ENCODE peak calls at places on chromosomes 12 and 14, in six cellular contexts. U, Y, P, O, T and M are unnamed samples.

GRCh38 chr14:50045039-50045711 is 71.2 kb downstream of the VCPKMT start:
- DNase-seq in O (peak; percentile 67), P (peak; percentile 88), T (peak; percentile 85), U (no peak), Y (peak; percentile 88), M (peak; percentile 87)

GRCh38 chr14:32077081-32078029 is at the start of gene ARHGAP5:
- DNase-seq in P (peak; percentile 37), T (peak; percentile 78), U (peak; percentile 91), Y (peak; percentile 14), O (peak; percentile 63), M (peak; percentile 91)

GRCh38 chr12:50400638-50401382 is at the start of gene LARP4:
- DNase-seq in P (peak; percentile 94), Y (peak; percentile 92), T (peak; percentile 94), U (peak; percentile 96), O (peak; percentile 82), M (peak; percentile 96)

GRCh38 chr14:49461529-49462401 is 124.4 kb downstream of the RPS29 start:
- DNase-seq in Y (peak; percentile 81), O (peak; percentile 50), T (no peak), P (peak; percentile 86), U (peak; percentile 76), M (no peak)

GRCh38 chr14:84087986-84088531 is 1441.9 kb upstream of the FLRT2 start:
- DNase-seq in Y (peak; percentile 77), O (no peak), U (no peak), T (no peak), P (peak; percentile 62), M (no peak)

GRCh38 chr12:115999582-115999981 is 277.9 kb downstream of the MED13L start:
- DNase-seq in Y (no peak), O (no peak), P (no peak), T (no peak), U (no peak), M (no peak)

GRCh38 chr12:98594050-98594853 is 766 bp downstream of the SLC25A3 start:
- DNase-seq in P (peak; percentile 38), O (peak; percentile 11), Y (no peak), U (peak; percentile 56), T (peak; percentile 72), M (peak; percentile 85)

GRCh38 chr14:102971314-102971713 is 48.9 kb downstream of the AMN start:
- DNase-seq in O (no peak), Y (no peak), U (no peak), T (no peak), P (no peak), M (no peak)

GRCh38 chr12:52603314-52603713 is 2.1 kb upstream of the KRT72 start:
- DNase-seq in Y (no peak), T (no peak), P (no peak), U (no peak), O (no peak), M (no peak)

GRCh38 chr12:57586128-57586527 is 4.9 kb upstream of the PIP4K2C start:
- DNase-seq in T (no peak), P (no peak), O (no peak), Y (no peak), U (no peak), M (no peak)

GRCh38 chr12:20339060-20339459 is 29.3 kb upstream of the PDE3A start:
- DNase-seq in U (no peak), Y (no peak), P (no peak), T (no peak), O (no peak), M (no peak)

GRCh38 chr12:116592116-116592637 is 33.0 kb downstream of the MAP1LC3B2 start:
- DNase-seq in Y (no peak), O (no peak), P (no peak), T (no peak), U (no peak), M (peak; percentile 68)

GRCh38 chr14:45051180-45051579 is 32.7 kb upstream of the PRPF39 start:
- DNase-seq in Y (no peak), O (no peak), T (no peak), U (no peak), P (no peak), M (no peak)

GRCh38 chr12:18479266-18479665 is 217.9 kb downstream of the PIK3C2G start:
- DNase-seq in P (no peak), T (no peak), O (no peak), U (no peak), Y (no peak), M (no peak)

GRCh38 chr12:50979369-50980052 is 27.2 kb downstream of the HIGD1C start:
- DNase-seq in P (no peak), Y (no peak), O (no peak), U (no peak), T (no peak), M (no peak)

GRCh38 chr14:22086149-22086548 is 412.5 kb upstream of the OR4E1 start:
- DNase-seq in O (no peak), P (no peak), U (no peak), T (no peak), Y (no peak), M (no peak)

GRCh38 chr12:1798734-1799067 is 21.7 kb upstream of the LRTM2 start:
- DNase-seq in O (no peak), Y (no peak), U (no peak), T (no peak), P (no peak), M (peak; percentile 68)

GRCh38 chr12:32400866-32401265 is 1.5 kb downstream of the FGD4 start:
- DNase-seq in P (no peak), U (no peak), Y (no peak), O (no peak), T (no peak), M (no peak)

GRCh38 chr12:117513353-117513752 is 151.9 kb upstream of the NOS1 start:
- DNase-seq in T (no peak), O (no peak), P (no peak), U (no peak), Y (no peak), M (no peak)

GRCh38 chr12:125014526-125014925 is 21.1 kb downstream of the BRI3BP start:
- DNase-seq in U (no peak), T (no peak), O (no peak), P (no peak), Y (no peak), M (no peak)

GRCh38 chr14:85574849-85575616 is 45.1 kb downstream of the FLRT2 start:
- DNase-seq in U (no peak), O (no peak), P (no peak), Y (no peak), T (no peak), M (no peak)
- H3K27ac ChIP-seq in U (no peak overlapping the region), O (no peak overlapping the region), P (no peak overlapping the region), Y (no peak overlapping the region), T (no peak overlapping the region), M (no peak overlapping the region)

GRCh38 chr14:56247495-56248087 is 129.4 kb downstream of the PELI2 start:
- DNase-seq in Y (peak; percentile 31), O (no peak), P (peak; percentile 56), T (no peak), U (no peak), M (no peak)
- TF ChIP-seq CTCF in Y (peak; percentile 43), O (no peak), P (peak; percentile 48), T (peak; percentile 27), U (peak; percentile 40), M (no peak)

GRCh38 chr14:66383771-66384170 is 102.4 kb upstream of the CCDC196 start:
- DNase-seq in P (no peak), U (no peak), T (no peak), Y (no peak), O (no peak), M (no peak)
- H3K27me3 ChIP-seq in P (no peaks in the 10 kb centered on the region), U (no peaks in the 10 kb centered on the region), T (no peaks in the 10 kb centered on the region), Y (no peaks in the 10 kb centered on the region), O (no peaks in the 10 kb centered on the region), M (no peaks in the 10 kb centered on the region)

DNA sequence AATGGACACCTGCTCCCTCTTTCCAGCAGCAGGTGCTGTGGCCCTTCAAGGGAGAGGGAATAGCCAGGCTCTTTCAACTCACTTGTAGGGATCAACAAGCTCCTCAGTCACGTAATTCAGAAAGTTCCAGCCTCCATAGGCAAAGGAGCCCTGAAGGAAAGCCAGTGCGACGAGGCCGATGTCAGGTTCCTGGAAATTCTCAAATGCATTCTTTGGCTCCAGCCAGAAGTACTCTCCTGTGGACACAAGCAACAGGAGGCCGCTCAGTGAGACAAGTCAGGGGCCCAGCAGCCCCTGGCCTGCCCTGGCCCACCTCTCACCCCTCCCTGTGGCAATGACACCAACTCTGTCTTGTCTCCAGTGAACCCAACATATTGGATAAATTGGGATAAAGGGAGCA is 21.3 kb upstream of the CEBPE start:
- DNase-seq in P (no peak), T (no peak), Y (no peak), O (no peak), U (no peak), M (no peak)
- H3K27ac ChIP-seq in P (no peak overlapping the region), T (no peak overlapping the region), Y (no peak overlapping the region), O (no peak overlapping the region), U (peak overlapping the region; percentile 14), M (no peak overlapping the region)

DNA sequence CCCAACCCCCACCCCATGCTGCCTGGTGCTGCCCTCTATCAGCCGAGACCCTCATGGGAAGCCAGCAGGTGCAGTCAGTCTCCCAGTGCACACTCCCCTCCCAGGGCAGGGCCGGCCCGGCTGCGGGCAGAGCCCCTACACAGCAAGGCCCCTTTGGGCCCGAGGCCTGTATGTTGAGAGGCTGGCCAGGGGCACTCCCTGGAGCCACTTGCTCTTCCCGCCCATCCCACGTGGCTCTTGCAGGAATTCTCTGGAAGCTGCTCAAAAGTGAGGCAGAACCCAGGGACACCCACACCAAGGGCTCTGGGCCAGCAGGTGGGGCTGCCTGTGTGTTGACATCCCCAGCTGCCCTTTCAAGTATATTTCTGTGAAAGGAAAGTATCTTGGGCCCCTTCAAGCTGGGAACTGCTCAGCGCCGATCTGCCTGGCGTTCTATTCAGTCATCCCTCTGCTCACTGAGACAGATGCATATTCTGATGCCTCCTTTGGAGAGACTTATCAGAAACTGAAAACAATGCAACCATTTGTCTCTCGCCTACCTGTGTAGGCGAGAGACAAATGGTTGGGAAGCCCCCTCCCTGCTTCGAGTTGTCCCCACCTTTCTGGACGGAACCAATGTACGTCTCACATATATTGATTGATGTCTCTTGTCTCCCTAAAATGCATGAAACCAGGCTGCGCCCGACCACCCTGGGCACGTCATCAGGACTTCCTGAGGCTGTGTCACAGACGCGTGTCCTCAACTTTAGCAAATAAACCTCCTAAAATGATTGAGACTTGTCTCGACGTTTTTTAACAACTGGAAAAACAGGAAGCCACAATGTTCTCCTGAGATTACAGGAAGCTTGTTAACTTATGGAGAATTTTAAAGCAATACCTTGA is 6.0 kb downstream of the GPR132 start:
- DNase-seq in O (no peak), U (peak; percentile 38), P (no peak), T (no peak), Y (no peak), M (peak; percentile 82)
- TF ChIP-seq CTCF in O (peak; percentile 11), U (peak; percentile 17), P (no peak), T (no peak), Y (no peak), M (no peak)